ENCODE peak calls at places on chromosomes 2 and 18, in four cellular contexts. E is HT1080, G is fibroblast of lung, A is T-cell. Z is an unnamed sample.

GRCh38 chr2:131556998-131557397 is 29.3 kb downstream of the CCDC74A start:
- DNase-seq in A (no peak), E (no peak), G (no peak), Z (no peak)

GRCh38 chr2:149766339-149766738 is 178.8 kb upstream of the MMADHC start:
- DNase-seq in G (no peak), E (no peak), A (no peak), Z (no peak)

GRCh38 chr18:23618862-23619387 is 32.6 kb upstream of the NPC1 start:
- DNase-seq in A (no peak), G (no peak), E (no peak), Z (no peak)

GRCh38 chr2:71282493-71282892 is 49.1 kb upstream of the ZNF638 start:
- DNase-seq in E (peak), A (no peak), G (no peak), Z (no peak)

GRCh38 chr2:156649596-156649995 is 213.4 kb downstream of the GPD2 start:
- DNase-seq in G (peak), E (no peak), A (no peak), Z (no peak)

GRCh38 chr2:240817496-240818292 is 2.3 kb downstream of the KIF1A start:
- DNase-seq in G (no peak), A (no peak), E (no peak), Z (peak)

GRCh38 chr2:29039718-29040480 is 34.4 kb downstream of the PCARE start:
- DNase-seq in A (no peak), G (no peak), E (no peak), Z (no peak)

GRCh38 chr2:115763601-115764000 is 1321.2 kb downstream of the DPP10 start:
- DNase-seq in E (no peak), A (no peak), G (no peak), Z (no peak)

GRCh38 chr2:237860273-237860935 is 981 bp downstream of the RAMP1 start:
- DNase-seq in E (no peak), G (peak), A (no peak), Z (no peak)

GRCh38 chr2:73859721-73860586 is 31.2 kb downstream of the STAMBP start:
- DNase-seq in G (peak), E (peak), A (no peak), Z (peak)

GRCh38 chr2:101150306-101151140 is 659 bp downstream of the TBC1D8 start:
- DNase-seq in E (no peak), A (no peak), G (peak), Z (peak)

GRCh38 chr2:29123584-29124349 is 8.6 kb downstream of the CLIP4 start:
- DNase-seq in G (peak), A (no peak), E (peak), Z (no peak)

GRCh38 chr2:232331071-232331470 is 47.5 kb upstream of the ALPP start:
- DNase-seq in E (no peak), A (no peak), G (no peak), Z (no peak)

GRCh38 chr2:196500686-196501431 is 138.7 kb upstream of the CCDC150 start:
- DNase-seq in A (no peak), E (peak), G (peak), Z (no peak)

GRCh38 chr2:161273038-161273760 is 35.0 kb upstream of the PSMD14 start:
- DNase-seq in A (no peak), E (peak), G (peak), Z (peak)

GRCh38 chr2:91442246-91442905 is 2750.9 kb downstream of the RPIA start:
- DNase-seq in G (no peak), A (no peak), E (no peak), Z (peak)

GRCh38 chr2:38875227-38875575 is 533 bp downstream of the DHX57 start:
- DNase-seq in A (no peak), G (no peak), E (no peak), Z (no peak)

GRCh38 chr2:142426064-142426463 is 295.2 kb upstream of the LRP1B start:
- DNase-seq in A (no peak), E (no peak), G (no peak), Z (no peak)

GRCh38 chr2:231933916-231934401 is 7.8 kb upstream of the NPPC start:
- DNase-seq in A (no peak), G (no peak), E (no peak), Z (no peak)

GRCh38 chr2:58640042-58640441 is 398.9 kb upstream of the FANCL start:
- DNase-seq in E (no peak), A (no peak), G (no peak), Z (no peak)

GRCh38 chr2:150478206-150478974 is 9.1 kb downstream of the RND3 start:
- DNase-seq in A (no peak), E (no peak), G (peak), Z (no peak)

GRCh38 chr2:98911126-98911375 is 25.0 kb downstream of the CRACDL start:
- DNase-seq in A (no peak), G (no peak), E (no peak), Z (no peak)

GRCh38 chr2:195214072-195214471 is 443.0 kb upstream of the SLC39A10 start:
- DNase-seq in E (no peak), G (no peak), A (no peak), Z (no peak)

GRCh38 chr2:160420711-160421110 is 72.9 kb downstream of the RBMS1 start:
- DNase-seq in G (no peak), A (no peak), E (no peak), Z (no peak)

GRCh38 chr2:177455187-177455586 is 62.6 kb downstream of the AGPS start:
- DNase-seq in G (no peak), A (no peak), E (no peak), Z (no peak)

GRCh38 chr2:227818569-227819397 is 5.1 kb downstream of the CCL20 start:
- DNase-seq in E (no peak), A (no peak), G (no peak), Z (no peak)

GRCh38 chr2:212424090-212424489 is 114.5 kb downstream of the ERBB4 start:
- DNase-seq in G (peak), A (no peak), E (peak), Z (no peak)

GRCh38 chr2:60523987-60524386 is 29.5 kb downstream of the BCL11A start:
- DNase-seq in A (no peak), G (no peak), E (no peak), Z (no peak)

GRCh38 chr2:231392431-231393148 is 2.9 kb upstream of the B3GNT7 start:
- DNase-seq in G (no peak), E (no peak), A (no peak), Z (no peak)

GRCh38 chr18:64097497-64097896 is 51.4 kb downstream of the LINC00305 start:
- DNase-seq in G (no peak), A (no peak), E (no peak), Z (no peak)

GRCh38 chr2:240958366-240959213 is 39.8 kb upstream of the SNED1 start:
- DNase-seq in A (no peak), G (no peak), E (no peak), Z (no peak)